ENCODE peak calls at places on chromosomes 16 and 17, in eight cellular contexts. L is thyroid gland, R is epithelial cell of esophagus, Q is fibroblast of the aortic adventitia, H is lower lobe of right lung, N is keratinocyte, E is uterus, D is fibroblast of lung. T is an unnamed sample.

GRCh38 chr16:70331588-70332358 is 14.9 kb upstream of the DDX19A start:
- DNase-seq in L (no peak), D (peak; percentile 9), E (no peak), N (no peak), H (no peak), R (peak; percentile 18), Q (peak; percentile 15), T (peak; percentile 20)

GRCh38 chr17:78294776-78295175 is 63.3 kb downstream of the TMEM235 start:
- DNase-seq in H (no peak), L (no peak), D (peak; percentile 21), N (no peak), E (no peak), Q (no peak), R (peak; percentile 96), T (peak; percentile 77)

GRCh38 chr17:47694818-47695663 is 1.1 kb downstream of the TBKBP1 start:
- DNase-seq in R (peak; percentile 41), N (no peak), L (peak; percentile 74), Q (peak; percentile 64), H (peak; percentile 84), D (peak; percentile 69), E (peak; percentile 57), T (peak; percentile 69)

GRCh38 chr17:57523926-57524634 is 221.0 kb downstream of the CCDC182 start:
- DNase-seq in N (peak; percentile 99), E (no peak), H (peak; percentile 74), D (peak; percentile 40), R (peak; percentile 96), Q (peak; percentile 42), L (peak; percentile 89), T (peak; percentile 24)

GRCh38 chr16:30903596-30903995 is 7.2 kb downstream of the CTF1 start:
- DNase-seq in D (no peak), E (no peak), N (no peak), L (no peak), R (no peak), Q (peak; percentile 14), H (peak; percentile 51), T (peak; percentile 61)

GRCh38 chr16:3356118-3356517 is 429 bp downstream of the OR2C1 start:
- DNase-seq in Q (no peak), H (no peak), L (no peak), R (no peak), E (no peak), D (no peak), N (no peak), T (no peak)

GRCh38 chr17:46770818-46771600 is 47.5 kb downstream of the WNT3 start:
- DNase-seq in N (no peak), H (peak; percentile 61), L (peak; percentile 21), D (peak; percentile 17), R (peak; percentile 41), E (no peak), Q (no peak), T (peak; percentile 30)

GRCh38 chr17:54976316-54976715 is 7.8 kb downstream of the STXBP4 start:
- DNase-seq in L (no peak), R (no peak), H (no peak), N (no peak), Q (no peak), D (no peak), E (no peak), T (no peak)

GRCh38 chr16:13897806-13898205 is 22.1 kb upstream of the ERCC4 start:
- DNase-seq in H (no peak), R (no peak), N (no peak), L (no peak), E (no peak), Q (no peak), D (no peak), T (no peak)

GRCh38 chr16:13898233-13898632 is 21.7 kb upstream of the ERCC4 start:
- DNase-seq in E (no peak), Q (no peak), R (no peak), D (no peak), N (no peak), L (no peak), H (no peak), T (no peak)

GRCh38 chr16:13892301-13892700 is 27.7 kb upstream of the ERCC4 start:
- DNase-seq in D (no peak), R (no peak), L (no peak), N (no peak), H (no peak), Q (no peak), E (no peak), T (no peak)

GRCh38 chr16:13895516-13895915 is 24.4 kb upstream of the ERCC4 start:
- DNase-seq in D (no peak), E (no peak), Q (no peak), R (no peak), N (no peak), L (no peak), H (no peak), T (no peak)

DNA sequence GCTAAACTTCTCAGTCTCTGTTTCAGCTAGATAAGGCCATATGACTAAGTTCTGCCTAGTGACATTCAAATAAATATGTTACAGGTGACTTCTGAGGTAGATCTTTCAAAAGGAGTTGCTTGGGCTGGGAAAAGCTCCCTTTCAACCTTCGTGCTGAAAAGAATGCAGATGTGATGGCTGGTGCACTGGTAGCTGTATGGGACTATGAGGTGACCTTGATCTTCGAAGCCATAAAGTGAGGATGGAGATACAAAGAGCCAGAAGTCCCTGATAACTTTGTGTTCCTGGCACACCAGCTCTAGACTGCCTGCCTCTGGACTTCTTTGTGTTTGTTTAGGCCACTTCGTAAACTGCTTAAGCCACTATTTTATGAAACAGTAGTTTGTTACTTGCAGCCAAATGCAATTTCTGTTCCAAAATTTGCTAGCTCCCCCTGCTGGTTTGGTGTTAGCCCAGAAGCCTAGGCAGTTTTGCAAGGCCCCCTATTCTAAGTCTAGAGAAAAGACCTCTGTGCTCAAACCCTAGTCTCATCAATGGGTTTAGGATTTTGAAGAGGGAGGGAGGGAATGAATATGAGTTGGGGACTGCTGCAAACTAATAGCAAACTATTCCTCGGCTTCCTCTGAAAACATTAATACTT is 23.3 kb upstream of the ERCC4 start:
- DNase-seq in D (peak; percentile 20), E (no peak), H (no peak), Q (no peak), N (no peak), L (no peak), R (no peak), T (peak; percentile 8)
- TF ChIP-seq CTCF in D (peak; percentile 42), E (no peak), H (no peak), Q (peak; percentile 23), N (no peak), L (no peak), R (peak; percentile 9), T (peak; percentile 37)

DNA sequence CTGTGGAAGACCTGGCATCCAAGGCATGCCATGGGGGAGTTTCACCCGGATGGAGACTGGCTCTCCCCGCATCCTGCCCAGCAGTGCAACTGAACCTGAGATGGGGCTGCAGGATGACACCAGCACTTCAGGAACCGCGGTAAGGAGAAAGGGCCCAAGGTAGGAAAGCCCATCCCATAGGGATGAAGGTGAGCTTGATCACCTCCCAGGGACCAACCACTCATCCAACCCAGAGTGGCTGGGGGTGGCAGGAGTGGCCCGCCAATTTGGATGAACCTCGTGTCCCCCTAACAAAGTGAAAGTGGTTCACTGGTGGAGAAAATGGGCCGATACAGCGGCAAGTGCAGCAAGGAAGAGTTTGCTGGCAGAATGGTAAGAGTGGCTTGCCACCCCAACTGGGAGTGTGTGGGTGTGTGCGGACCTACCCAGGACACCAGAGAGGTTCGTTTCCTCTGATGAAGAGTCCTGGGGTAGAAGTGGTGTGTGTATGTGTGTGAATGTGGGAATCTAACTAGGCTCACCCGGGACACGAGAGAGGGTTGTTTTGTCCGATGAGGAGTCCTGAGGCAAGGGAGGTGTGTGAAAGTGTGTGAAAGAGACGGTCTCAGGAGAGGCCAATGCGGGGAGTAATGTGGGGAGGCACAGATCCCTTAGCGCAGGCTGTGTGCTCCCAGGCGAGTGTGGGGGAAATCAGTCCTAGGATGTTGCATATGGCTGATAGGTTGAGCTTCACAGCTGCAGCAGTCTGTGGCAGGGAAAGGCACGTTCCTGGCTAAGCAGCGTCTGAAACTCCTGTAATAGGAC is 22.6 kb downstream of the ACSM1 start:
- DNase-seq in D (no peak), L (peak; percentile 21), H (no peak), R (peak; percentile 7), E (peak; percentile 44), N (no peak), Q (no peak), T (peak; percentile 20)
- H3K4me3 ChIP-seq in D (no peak overlapping the region), L (no peak overlapping the region), H (peak overlapping the region; percentile 47), R (peak overlapping the region; percentile 45), E (peak overlapping the region; percentile 39), N (peak overlapping the region; percentile 77), Q (peak overlapping the region; percentile 13), T (peak overlapping the region; percentile 49)

GRCh38 chr16:57044931-57045693 is 47.3 kb upstream of the CPNE2 start:
- DNase-seq in R (no peak), L (no peak), N (no peak), E (no peak), H (no peak), Q (no peak), D (peak; percentile 25), T (no peak)

GRCh38 chr16:57039148-57039812 is 49.9 kb downstream of the NLRC5 start:
- DNase-seq in R (no peak), L (no peak), Q (peak; percentile 66), H (peak; percentile 62), D (peak; percentile 77), E (no peak), N (no peak), T (peak; percentile 84)

GRCh38 chr16:57041182-57042156 is 50.9 kb upstream of the CPNE2 start:
- DNase-seq in R (no peak), L (peak; percentile 25), Q (no peak), D (peak; percentile 5), H (no peak), N (no peak), E (no peak), T (no peak)

GRCh38 chr16:57043248-57043647 is 49.1 kb upstream of the CPNE2 start:
- DNase-seq in L (no peak), N (no peak), D (no peak), E (no peak), H (no peak), Q (no peak), R (no peak), T (no peak)

DNA sequence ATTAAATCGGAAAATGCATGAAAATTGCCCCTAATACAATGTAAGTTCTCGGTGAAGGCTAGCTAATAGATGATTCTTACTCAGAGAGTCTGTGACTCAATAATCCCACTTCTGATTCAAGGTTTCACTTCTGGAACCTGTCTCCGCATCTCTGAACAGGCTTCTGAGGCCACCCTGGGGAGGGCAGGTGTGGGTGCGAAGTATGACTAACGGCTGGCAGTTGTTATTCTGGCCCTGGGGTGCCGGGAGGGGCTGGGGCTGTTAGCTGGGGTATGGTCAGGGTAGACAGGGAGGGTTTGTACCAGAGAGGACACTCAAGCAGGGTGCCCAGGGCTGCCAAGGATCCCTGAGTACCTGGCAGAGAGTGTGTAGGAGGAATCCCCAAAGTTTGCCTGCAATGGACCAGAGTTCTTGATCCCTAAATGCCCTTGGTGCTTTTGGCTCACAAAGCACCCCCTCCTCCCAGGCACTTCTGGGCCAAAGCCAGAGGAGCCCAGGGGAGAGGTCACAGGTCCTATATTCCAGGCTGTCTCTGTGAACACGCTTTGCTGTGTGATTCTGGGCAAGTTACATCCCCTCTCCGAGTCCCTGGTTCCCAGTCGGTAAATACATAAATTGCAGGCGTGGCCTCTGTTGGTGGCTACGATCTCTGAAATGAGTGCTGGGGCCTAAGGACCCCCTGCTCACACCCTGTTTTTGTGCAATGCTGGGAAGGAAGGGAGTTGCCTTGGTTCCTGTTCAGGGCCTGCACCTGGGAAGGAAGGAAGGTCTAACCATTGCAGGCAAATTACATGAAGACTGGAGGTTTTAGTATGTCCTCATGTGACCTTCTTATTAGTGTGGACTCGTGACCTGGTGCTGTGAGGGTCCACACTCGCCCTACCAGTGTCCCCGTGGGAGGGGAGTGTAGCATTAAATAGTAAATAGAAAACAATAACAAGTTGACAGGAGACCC is 49.9 kb upstream of the CPNE2 start:
- DNase-seq in R (peak; percentile 92), E (no peak), D (no peak), H (no peak), L (no peak), N (no peak), Q (no peak), T (no peak)
- TF ChIP-seq CTCF in R (no peak), E (no peak), D (no peak), H (no peak), L (no peak), N (no peak), Q (no peak), T (no peak)

GRCh38 chr17:8311131-8311790 is 1.2 kb downstream of the ARHGEF15 start:
- DNase-seq in N (no peak), D (no peak), Q (no peak), L (no peak), H (no peak), R (no peak), E (no peak), T (no peak)
- H3K4me3 ChIP-seq in N (no peak overlapping the region), D (no peak overlapping the region), Q (no peak overlapping the region), L (no peak overlapping the region), H (peak overlapping the region; percentile 53), R (no peak overlapping the region), E (no peak overlapping the region), T (no peak overlapping the region)

T was measured in fibroblast of pulmonary artery.